ENCODE peak calls at places on chromosomes 1 and 21, in six cellular contexts. O is HFFc6; N is lower lobe of right lung; J is NCI-H1092 treated with DMSO at 0.1 percent for 48 hours; M is activated T-helper 1 cell treated with anti-CD3 and anti-CD28 coated beads, Interleukin-2, amount 50 U/mL, for 16 hours; Z is A172. B is an unnamed sample.

GRCh38 chr1:208520700-208521099 is 276.5 kb upstream of the PLXNA2 start:
- DNase-seq in O (peak), N (no peak), J (no peak), M (no peak), Z (no peak), B (no peak)

GRCh38 chr1:232123775-232124659 is 497.4 kb downstream of the DISC1 start:
- DNase-seq in O (no peak), N (no peak), J (no peak), M (no peak), Z (peak), B (peak)

GRCh38 chr1:99385852-99386251 is 121.6 kb downstream of the PLPPR4 start:
- DNase-seq in O (no peak), N (no peak), J (no peak), M (no peak), Z (no peak), B (no peak)

GRCh38 chr1:61644303-61644702 is 80.6 kb downstream of the TM2D1 start:
- DNase-seq in O (no peak), N (no peak), J (no peak), M (no peak), Z (no peak), B (no peak)

GRCh38 chr21:28253378-28253777 is 739.3 kb downstream of the LTN1 start:
- DNase-seq in O (peak), N (no peak), J (no peak), M (no peak), Z (no peak), B (peak)

GRCh38 chr1:59986736-59987310 is 60.2 kb upstream of the CYP2J2 start:
- DNase-seq in O (no peak), N (no peak), J (no peak), M (no peak), Z (no peak), B (no peak)

GRCh38 chr1:203769505-203770343 is 4.7 kb downstream of the LAX1 start:
- DNase-seq in O (peak), N (peak), J (peak), M (no peak), Z (peak), B (peak)

GRCh38 chr1:57987507-57987906 is 559.0 kb downstream of the OMA1 start:
- DNase-seq in O (no peak), N (no peak), J (no peak), M (no peak), Z (no peak), B (no peak)

GRCh38 chr1:99963041-99963795 is 6.6 kb upstream of the SLC35A3 start:
- DNase-seq in O (peak), N (no peak), J (no peak), M (no peak), Z (peak), B (peak)

GRCh38 chr1:116847688-116848531 is 61.8 kb upstream of the PTGFRN start:
- DNase-seq in O (peak), N (no peak), J (no peak), M (no peak), Z (no peak), B (peak)

GRCh38 chr21:42149656-42150457 is 69.1 kb upstream of the ABCG1 start:
- DNase-seq in O (no peak), N (no peak), J (no peak), M (no peak), Z (no peak), B (no peak)

GRCh38 chr1:23558872-23559135 is 497 bp downstream of the ID3 start:
- DNase-seq in O (no peak), N (no peak), J (no peak), M (no peak), Z (no peak), B (no peak)

GRCh38 chr21:37550618-37551405 is 184.2 kb downstream of the DYRK1A start:
- DNase-seq in O (no peak), N (no peak), J (no peak), M (no peak), Z (no peak), B (no peak)

GRCh38 chr1:16112558-16113555 is 39.4 kb upstream of the FAM131C start:
- DNase-seq in O (no peak), N (no peak), J (no peak), M (no peak), Z (no peak), B (peak)

GRCh38 chr1:212683357-212683722 is 16.3 kb downstream of the BATF3 start:
- DNase-seq in O (no peak), N (peak), J (no peak), M (no peak), Z (no peak), B (no peak)

GRCh38 chr1:20124451-20125057 is 5.2 kb upstream of the PLA2G2D start:
- DNase-seq in O (peak), N (no peak), J (no peak), M (no peak), Z (peak), B (peak)

GRCh38 chr1:12580054-12580887 is 37.7 kb downstream of the DHRS3 start:
- DNase-seq in O (peak), N (no peak), J (no peak), M (no peak), Z (no peak), B (peak)

GRCh38 chr1:232635778-232636356 is 5.9 kb upstream of the SIPA1L2 start:
- DNase-seq in O (peak), N (no peak), J (peak), M (no peak), Z (peak), B (peak)